ENCODE peak calls at places on chromosomes 5 and 9, in seven cellular contexts. D is left cardiac atrium; E is naive thymus-derived CD8-positive, alpha-beta T cell; G is NCI-H1105; V is activated CD4-positive, CD25-positive, alpha-beta regulatory T cell treated with anti-CD3 and anti-CD28 coated beads, Interleukin-2, amount 50 U/mL, for 72 hours; X is T-cell; H is KBM-7. U is an unnamed sample.

GRCh38 chr5:149404746-149405549 is 25.9 kb upstream of the IL17B start:
- DNase-seq in E (no peak), D (no peak), X (no peak), H (no peak), G (no peak), V (no peak), U (no peak)

GRCh38 chr5:27171696-27172362 is 133.4 kb upstream of the CDH9 start:
- DNase-seq in G (no peak), H (no peak), X (no peak), V (no peak), E (no peak), D (no peak), U (no peak)

GRCh38 chr9:87606921-87607521 is 109.4 kb downstream of the DAPK1 start:
- DNase-seq in V (no peak), H (no peak), E (no peak), X (no peak), D (no peak), G (no peak), U (no peak)

GRCh38 chr5:126398791-126399190 is 24.4 kb upstream of the GRAMD2B start:
- DNase-seq in V (no peak), G (no peak), E (no peak), H (no peak), D (no peak), X (no peak), U (no peak)

GRCh38 chr5:38463634-38464521 is 92.6 kb downstream of the LIFR start:
- DNase-seq in V (no peak), E (no peak), D (no peak), X (no peak), H (no peak), G (no peak), U (no peak)

GRCh38 chr9:33835625-33836260 is 18.8 kb downstream of the UBE2R2 start:
- DNase-seq in X (no peak), V (no peak), G (no peak), E (no peak), D (no peak), H (no peak), U (no peak)

GRCh38 chr9:114281421-114282103 is 41.3 kb upstream of the ORM1 start:
- DNase-seq in X (no peak), E (no peak), D (peak; percentile 67), G (no peak), V (no peak), H (no peak), U (no peak)

GRCh38 chr9:37904647-37905505 is 949 bp upstream of the SLC25A51 start:
- DNase-seq in E (no peak), H (no peak), D (no peak), V (no peak), X (no peak), G (no peak), U (no peak)

GRCh38 chr5:123119334-123119986 is 30.4 kb downstream of the PRDM6 start:
- DNase-seq in H (peak; percentile 38), D (no peak), V (no peak), X (no peak), E (no peak), G (no peak), U (no peak)

GRCh38 chr5:1386274-1386717 is 41.4 kb upstream of the CLPTM1L start:
- DNase-seq in E (no peak), X (peak; percentile 67), V (peak; percentile 69), G (no peak), D (peak; percentile 57), H (peak; percentile 23), U (peak; percentile 93)

GRCh38 chr9:129130791-129131190 is 19.6 kb downstream of the PTPA start:
- DNase-seq in E (no peak), H (no peak), D (no peak), V (no peak), G (no peak), X (no peak), U (no peak)

GRCh38 chr9:83342731-83343130 is 195.5 kb downstream of the FRMD3 start:
- DNase-seq in H (no peak), G (no peak), X (no peak), V (no peak), E (no peak), D (no peak), U (no peak)

GRCh38 chr9:74293479-74293878 is 203.7 kb upstream of the RORB start:
- DNase-seq in X (no peak), V (no peak), H (no peak), D (no peak), E (no peak), G (no peak), U (no peak)

GRCh38 chr5:455806-456205 is 12.8 kb downstream of the EXOC3 start:
- DNase-seq in D (no peak), G (no peak), E (no peak), X (no peak), H (no peak), V (peak; percentile 17), U (no peak)

GRCh38 chr5:123285122-123286011 is 137.8 kb downstream of the CEP120 start:
- DNase-seq in G (no peak), V (no peak), E (no peak), X (no peak), D (peak; percentile 24), H (no peak), U (no peak)

GRCh38 chr5:178780581-178781498 is 50.4 kb upstream of the ZNF354A start:
- DNase-seq in D (no peak), E (no peak), V (no peak), G (no peak), H (no peak), X (no peak), U (no peak)

GRCh38 chr5:165757756-165758155 is 2252.3 kb downstream of the MAT2B start:
- DNase-seq in E (no peak), X (no peak), H (no peak), V (no peak), D (no peak), G (no peak), U (no peak)

GRCh38 chr9:69131682-69132081 is 42.4 kb upstream of the TJP2 start:
- DNase-seq in X (no peak), D (no peak), H (no peak), G (no peak), V (no peak), E (no peak), U (no peak)

GRCh38 chr9:133492061-133493021 is 13.4 kb upstream of the SLC2A6 start:
- DNase-seq in H (no peak), E (no peak), X (no peak), G (no peak), V (no peak), D (peak; percentile 31), U (peak; percentile 82)

GRCh38 chr5:54390015-54390414 is 65.5 kb upstream of the HSPB3 start:
- DNase-seq in H (peak; percentile 53), V (no peak), E (no peak), X (no peak), G (peak; percentile 57), D (no peak), U (peak; percentile 50)

GRCh38 chr5:66863343-66864170 is 267.4 kb downstream of the MAST4 start:
- DNase-seq in V (no peak), X (no peak), H (no peak), D (no peak), G (no peak), E (no peak), U (no peak)

GRCh38 chr5:158707534-158707933 is 392.2 kb downstream of the EBF1 start:
- DNase-seq in D (no peak), E (no peak), H (no peak), X (no peak), G (no peak), V (no peak), U (no peak)

GRCh38 chr9:72592501-72593403 is 71.3 kb downstream of the TMC1 start:
- DNase-seq in D (no peak), V (no peak), E (peak; percentile 63), H (peak; percentile 74), X (no peak), G (peak; percentile 23), U (no peak)

GRCh38 chr9:87088621-87089020 is 141.3 kb upstream of the GAS1 start:
- DNase-seq in X (no peak), E (no peak), V (no peak), D (no peak), G (no peak), H (no peak), U (no peak)

GRCh38 chr9:13971910-13972655 is 341.9 kb downstream of the NFIB start:
- DNase-seq in D (no peak), V (no peak), E (no peak), H (peak; percentile 19), X (no peak), G (no peak), U (peak; percentile 79)

GRCh38 chr5:172059661-172060100 is 53.2 kb upstream of the FBXW11 start:
- DNase-seq in H (peak; percentile 32), G (no peak), V (no peak), D (no peak), E (no peak), X (no peak), U (no peak)

GRCh38 chr5:74953961-74954720 is 88.0 kb upstream of the FAM169A start:
- DNase-seq in E (no peak), G (no peak), D (no peak), H (no peak), X (no peak), V (no peak), U (no peak)

GRCh38 chr5:120767171-120767820 is 303.2 kb downstream of the PRR16 start:
- DNase-seq in G (no peak), X (no peak), V (no peak), H (peak; percentile 9), D (no peak), E (no peak), U (no peak)

GRCh38 chr5:149826574-149826973 is 96.5 kb downstream of the PPARGC1B start:
- DNase-seq in E (no peak), X (no peak), G (no peak), H (no peak), V (no peak), D (peak; percentile 53), U (no peak)

GRCh38 chr9:87862536-87863268 is 20.0 kb upstream of the SPATA31E1 start:
- DNase-seq in G (no peak), E (no peak), D (no peak), V (no peak), H (no peak), X (no peak), U (no peak)

GRCh38 chr5:159909126-159909525 is 7.2 kb upstream of the ADRA1B start:
- DNase-seq in X (no peak), G (no peak), D (no peak), V (no peak), E (no peak), H (no peak), U (no peak)

GRCh38 chr5:134545070-134545868 is 19.8 kb downstream of the JADE2 start:
- DNase-seq in G (no peak), H (peak; percentile 56), E (peak; percentile 39), V (no peak), X (no peak), D (peak; percentile 90), U (no peak)

GRCh38 chr9:6068983-6069382 is 53.6 kb upstream of the RANBP6 start:
- DNase-seq in H (peak; percentile 28), D (no peak), V (no peak), X (no peak), E (peak; percentile 48), G (no peak), U (no peak)

GRCh38 chr9:93810028-93810971 is 144.9 kb downstream of the BARX1 start:
- DNase-seq in G (no peak), D (no peak), V (no peak), H (no peak), E (no peak), X (no peak), U (no peak)

GRCh38 chr5:132751444-132751843 is 4.2 kb downstream of the CCNI2 start:
- DNase-seq in G (no peak), D (peak; percentile 62), X (no peak), H (no peak), V (no peak), E (no peak), U (no peak)

GRCh38 chr5:126119894-126120442 is 303.2 kb upstream of the GRAMD2B start:
- DNase-seq in H (no peak), X (no peak), V (no peak), D (no peak), G (no peak), E (no peak), U (no peak)

GRCh38 chr5:142753114-142753764 is 16.9 kb upstream of the ARHGAP26 start:
- DNase-seq in X (no peak), V (no peak), H (no peak), E (no peak), D (peak; percentile 81), G (no peak), U (peak; percentile 97)

U was measured in thyroid gland.